ENCODE peak calls at places on chromosome 9, in six cellular contexts. R, E, Y, U, N and S are unnamed samples.

GRCh38 chr9:113993838-113994540 is 84.1 kb downstream of the AMBP start:
- DNase-seq in N (no peak), E (no peak), U (no peak), R (no peak), Y (no peak), S (peak)

GRCh38 chr9:26735160-26735559 is 157.4 kb downstream of the CAAP1 start:
- DNase-seq in N (no peak), U (no peak), E (no peak), R (no peak), Y (no peak), S (no peak)

GRCh38 chr9:137602661-137603060 is 2.8 kb upstream of the ARRDC1 start:
- DNase-seq in N (no peak), U (no peak), E (peak), R (no peak), Y (no peak), S (peak)

GRCh38 chr9:98943682-98944129 is at the start of gene COL15A1:
- DNase-seq in Y (no peak), R (no peak), N (no peak), U (no peak), E (peak), S (peak)

GRCh38 chr9:99385814-99386279 is 163.8 kb downstream of the SEC61B start:
- DNase-seq in Y (no peak), R (no peak), U (no peak), E (peak), N (no peak), S (no peak)

GRCh38 chr9:111036068-111036789 is 2.0 kb downstream of the LPAR1 start:
- DNase-seq in R (no peak), E (peak), N (no peak), U (peak), Y (no peak), S (no peak)

GRCh38 chr9:93116049-93116961 is 17.7 kb downstream of the NINJ1 start:
- DNase-seq in E (peak), N (no peak), Y (no peak), U (peak), R (no peak), S (peak)

GRCh38 chr9:138050472-138051330 is 173.1 kb downstream of the CACNA1B start:
- DNase-seq in E (no peak), Y (no peak), R (no peak), N (no peak), U (no peak), S (no peak)

GRCh38 chr9:126379661-126380365 is 53.2 kb downstream of the MVB12B start:
- DNase-seq in U (peak), R (peak), Y (no peak), N (no peak), E (no peak), S (no peak)

GRCh38 chr9:5389109-5389732 is 48.5 kb downstream of the PLGRKT start:
- DNase-seq in N (no peak), U (peak), Y (no peak), R (peak), E (no peak), S (peak)

GRCh38 chr9:97359147-97359546 is 51.7 kb downstream of the CCDC180 start:
- DNase-seq in R (no peak), Y (no peak), E (no peak), U (no peak), N (no peak), S (no peak)

GRCh38 chr9:98009437-98009836 is 26.3 kb downstream of the ANP32B start:
- DNase-seq in E (no peak), N (no peak), Y (no peak), U (no peak), R (no peak), S (no peak)

GRCh38 chr9:80086822-80087345 is 515.1 kb downstream of the TLE4 start:
- DNase-seq in E (no peak), U (no peak), Y (no peak), R (no peak), N (no peak), S (no peak)

GRCh38 chr9:31470051-31470450 is 914.4 kb upstream of the ACO1 start:
- DNase-seq in R (no peak), N (no peak), U (no peak), Y (no peak), E (no peak), S (no peak)

GRCh38 chr9:137113385-137114159 is 961 bp downstream of the DPP7 start:
- DNase-seq in Y (peak), E (no peak), U (no peak), N (no peak), R (peak), S (peak)

GRCh38 chr9:101814064-101814463 is 75.6 kb upstream of the GRIN3A start:
- DNase-seq in E (no peak), Y (no peak), U (no peak), N (no peak), R (no peak), S (no peak)

GRCh38 chr9:114141553-114142548 is 13.5 kb upstream of the COL27A1 start:
- DNase-seq in Y (no peak), E (peak), U (peak), N (no peak), R (no peak), S (no peak)

GRCh38 chr9:7676757-7677156 is 122.8 kb downstream of the DMAC1 start:
- DNase-seq in U (no peak), N (no peak), R (no peak), E (no peak), Y (no peak), S (no peak)

GRCh38 chr9:95316794-95317118 is 753 bp downstream of the FANCC start:
- DNase-seq in U (peak), Y (peak), R (no peak), N (no peak), E (peak), S (peak)